ENCODE peak calls at places on chromosomes 7 and 10, in four cellular contexts. D, F, G and M are unnamed samples.

GRCh38 chr10:88913157-88913556 is 33.1 kb downstream of the STAMBPL1 start:
- DNase-seq in F (no peak), G (no peak), D (no peak), M (no peak)

GRCh38 chr10:103626178-103626577 is 132.7 kb downstream of the NEURL1 start:
- DNase-seq in F (no peak), D (no peak), G (no peak), M (no peak)

GRCh38 chr10:7218974-7219373 is 191.9 kb downstream of the SFMBT2 start:
- DNase-seq in G (no peak), D (no peak), F (no peak), M (no peak)

GRCh38 chr10:76285012-76285411 is 853.6 kb downstream of the LRMDA start:
- DNase-seq in D (peak; percentile 6), G (no peak), F (no peak), M (no peak)

GRCh38 chr10:72353963-72354355 is 760 bp downstream of the DNAJB12 start:
- DNase-seq in G (no peak), F (peak; percentile 72), D (no peak), M (no peak)

GRCh38 chr10:101602767-101603398 is 14.8 kb downstream of the DPCD start:
- DNase-seq in D (peak; percentile 70), G (peak; percentile 40), F (peak; percentile 72), M (peak; percentile 94)

GRCh38 chr7:55280031-55280454 is 85.1 kb upstream of the LANCL2 start:
- DNase-seq in D (peak; percentile 55), G (no peak), F (peak; percentile 25), M (peak; percentile 31)

GRCh38 chr10:28906934-28907333 is 229.6 kb downstream of the BAMBI start:
- DNase-seq in F (no peak), G (no peak), D (no peak), M (no peak)

GRCh38 chr7:155925682-155926081 is 113.4 kb upstream of the SHH start:
- DNase-seq in F (no peak), D (no peak), G (no peak), M (no peak)

GRCh38 chr7:141577043-141577839 is 26.0 kb downstream of the AGK start:
- DNase-seq in F (no peak), D (no peak), G (no peak), M (no peak)

GRCh38 chr10:119375574-119376265 is 166.8 kb downstream of the RGS10 start:
- DNase-seq in D (no peak), G (no peak), F (no peak), M (no peak)

GRCh38 chr10:20709708-20710107 is 187.4 kb downstream of the NEBL start:
- DNase-seq in G (no peak), D (no peak), F (no peak), M (no peak)

DNA sequence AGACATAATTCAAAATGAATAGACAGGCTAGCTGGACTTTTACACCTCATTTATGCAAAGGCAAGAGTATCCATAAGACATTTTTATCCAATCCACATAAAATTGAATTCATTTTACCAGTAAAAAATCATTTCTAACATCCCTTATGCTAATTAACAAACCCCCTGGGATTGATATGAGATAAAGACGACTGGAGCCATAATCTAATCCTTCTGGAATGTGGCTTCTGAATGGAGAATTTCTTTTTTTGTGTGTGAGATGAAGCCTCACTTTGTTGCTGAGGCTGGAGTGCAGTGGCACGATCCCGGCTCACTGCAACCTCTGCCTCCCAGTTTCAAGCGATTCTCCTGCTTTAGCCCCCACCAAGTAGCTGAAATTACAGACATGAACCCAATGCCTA is 90.4 kb downstream of the AKR1D1 start:
- DNase-seq in F (no peak), D (no peak), G (no peak), M (no peak)
- TF ChIP-seq HDAC6 in F (no peak), D (no peak), G (no peak), M (no peak)

GRCh38 chr10:17059197-17059688 is 70.4 kb downstream of the CUBN start:
- DNase-seq in F (no peak), D (no peak), G (no peak), M (no peak)
- TF ChIP-seq BRCA1 in F (no peak), D (no peak), G (no peak), M (no peak)

GRCh38 chr10:133401500-133401899 is 7.5 kb downstream of the MTG1 start:
- DNase-seq in D (no peak), G (no peak), F (no peak), M (peak; percentile 24)
- TF ChIP-seq HDAC6 in D (no peak), G (no peak), F (no peak), M (no peak)

DNA sequence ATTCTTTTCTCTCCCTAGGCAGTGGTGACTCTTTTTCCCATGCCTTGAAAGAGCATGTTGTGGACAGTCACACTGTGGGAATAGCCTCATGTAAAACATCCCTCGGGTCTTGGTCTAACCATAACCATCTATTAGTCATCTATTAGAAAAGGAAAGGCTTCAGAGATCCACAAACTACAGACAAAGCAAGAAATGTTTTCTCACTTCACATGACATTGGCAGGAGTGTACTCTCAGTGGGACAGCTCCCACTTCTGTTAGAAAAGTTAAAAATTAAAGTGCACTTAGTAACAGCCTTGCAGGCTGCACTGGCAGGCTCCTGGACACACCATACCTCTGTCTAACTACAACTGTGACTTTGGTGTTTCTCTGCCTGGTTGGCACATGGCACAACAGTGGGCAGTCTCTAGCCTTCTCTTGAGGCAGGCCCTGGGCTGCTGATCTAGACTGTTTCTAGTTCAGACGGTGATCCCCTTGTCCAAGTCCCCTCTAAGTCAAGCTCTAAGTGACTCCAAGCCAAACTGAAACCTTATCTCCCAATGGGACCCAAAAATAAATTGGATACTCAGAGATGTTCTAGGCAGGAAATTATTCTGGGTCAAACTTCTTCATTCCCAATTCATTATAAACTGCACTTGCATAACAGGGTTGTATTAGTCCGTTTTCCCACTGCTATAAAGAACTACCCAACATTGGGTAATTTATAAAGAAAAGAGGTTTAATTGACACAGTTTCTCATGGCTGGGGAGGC is 57.9 kb upstream of the ITGB1 start:
- DNase-seq in G (no peak), F (no peak), D (no peak), M (no peak)
- TF ChIP-seq BRCA1 in G (no peak), F (no peak), D (no peak), M (no peak)

DNA sequence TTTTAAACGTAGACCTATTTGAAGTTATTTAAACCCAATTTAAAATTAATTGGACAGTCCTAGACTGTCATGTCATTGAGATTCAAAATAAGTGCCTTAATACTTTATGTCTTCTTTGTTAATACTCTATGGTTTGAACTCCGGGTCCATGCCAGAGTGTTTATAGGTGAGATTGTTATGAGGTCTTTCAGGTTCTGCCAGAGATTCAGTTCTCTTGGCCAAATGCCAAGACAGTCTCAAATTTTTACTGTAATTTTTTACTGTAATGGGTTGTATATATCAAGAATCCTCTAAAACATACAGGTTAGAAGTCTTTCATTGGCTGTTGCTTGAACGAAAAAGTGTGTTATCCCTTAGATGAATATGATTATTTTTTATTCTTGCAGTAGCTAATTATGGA is 3.9 kb downstream of the ADD3 start:
- DNase-seq in F (no peak), D (no peak), G (no peak), M (no peak)
- TF ChIP-seq HDAC6 in F (no peak), D (no peak), G (no peak), M (no peak)

DNA sequence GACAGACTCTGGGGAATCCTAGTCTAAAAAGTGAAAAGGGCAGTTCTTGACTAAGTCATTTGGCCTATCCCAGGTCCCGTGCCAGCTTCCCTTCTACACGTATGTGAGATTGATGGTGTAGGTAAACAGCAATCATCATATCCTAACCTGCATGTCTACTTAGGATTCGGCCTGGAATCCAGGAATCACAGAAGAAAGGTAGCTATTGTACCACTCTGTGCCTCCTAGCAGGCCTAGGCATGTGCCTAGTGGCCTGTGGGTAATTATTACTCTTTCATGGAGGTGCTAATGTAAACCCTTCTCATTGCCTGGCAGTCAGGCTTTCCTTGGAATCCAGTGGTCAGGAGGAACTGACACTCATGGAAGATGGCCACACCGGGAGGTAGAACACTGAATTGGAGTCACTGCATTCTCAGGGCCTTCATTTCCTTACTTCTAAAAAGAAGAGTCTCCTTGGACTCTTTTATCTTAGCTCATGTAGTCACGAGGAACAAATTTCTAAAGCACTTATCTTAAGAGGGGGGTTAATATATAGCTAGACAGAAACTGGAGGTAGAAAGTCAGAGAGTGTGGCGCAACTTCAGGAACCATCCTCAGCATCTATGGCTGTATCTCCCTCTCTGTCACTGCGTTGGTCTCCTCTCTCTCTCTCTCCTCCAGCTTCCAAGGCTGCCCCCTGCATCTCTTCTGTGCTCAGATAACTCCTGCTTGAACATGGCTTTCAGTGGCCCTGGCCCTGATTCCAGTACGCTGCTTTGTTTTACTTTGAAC is 122.5 kb downstream of the C1GALT1 start:
- DNase-seq in F (no peak), G (no peak), D (no peak), M (no peak)
- TF ChIP-seq BRCA1 in F (no peak), G (no peak), D (no peak), M (no peak)